ENCODE peak calls at places on chromosome X, in four cellular contexts. D is lower leg skin, G is activated gamma-delta T cell treated with Interleukin-2 at 50 U/mL for 16 hours, W is hepatic stellate cell. K is an unnamed sample.

GRCh38 chrX:86047174-86047991 is at the start of gene CHM:
- DNase-seq in W (peak; percentile 65), G (peak; percentile 41), D (peak; percentile 90), K (peak; percentile 92)

GRCh38 chrX:141701081-141701480 is 2.5 kb upstream of the SPANXD start:
- DNase-seq in G (no peak), W (no peak), D (no peak), K (no peak)

GRCh38 chrX:109890910-109891502 is 111.9 kb upstream of the TMEM164 start:
- DNase-seq in G (peak; percentile 40), D (peak; percentile 86), W (peak; percentile 46), K (no peak)

GRCh38 chrX:46587158-46587557 is 13.6 kb downstream of the CHST7 start:
- DNase-seq in D (no peak), W (no peak), G (no peak), K (no peak)

GRCh38 chrX:107731831-107732502 is 43.6 kb downstream of the TSC22D3 start:
- DNase-seq in D (peak; percentile 94), G (no peak), W (peak; percentile 64), K (peak; percentile 95)

GRCh38 chrX:68415289-68415688 is 18.0 kb downstream of the OPHN1 start:
- DNase-seq in W (no peak), G (no peak), D (no peak), K (no peak)

GRCh38 chrX:152912641-152913040 is 14.8 kb downstream of the ZNF185 start:
- DNase-seq in W (no peak), G (no peak), D (no peak), K (no peak)

GRCh38 chrX:97021680-97022079 is 138.0 kb downstream of the RPA4 start:
- DNase-seq in G (no peak), D (no peak), W (peak; percentile 7), K (no peak)